ENCODE peak calls at places on chromosome 3, in nine cellular contexts. O, P, U, F, H, Q, X, E and G are unnamed samples.

GRCh38 chr3:155500429-155500828 is 206.9 kb upstream of the STRIT1 start:
- DNase-seq in O (no peak), P (no peak), U (no peak), F (no peak), H (peak; percentile 7), Q (no peak), X (no peak), E (no peak), G (no peak)

GRCh38 chr3:38036906-38037305 is 2.1 kb upstream of the DLEC1 start:
- DNase-seq in O (no peak), P (no peak), U (no peak), F (no peak), H (no peak), Q (no peak), X (no peak), E (no peak), G (peak; percentile 50)

GRCh38 chr3:18223591-18224338 is 201.4 kb downstream of the SATB1 start:
- DNase-seq in O (no peak), P (no peak), U (no peak), F (no peak), H (no peak), Q (no peak), X (peak; percentile 16), E (no peak), G (no peak)

GRCh38 chr3:45549961-45550360 is 44.6 kb upstream of the LIMD1 start:
- DNase-seq in O (no peak), P (no peak), U (no peak), F (no peak), H (no peak), Q (no peak), X (no peak), E (no peak), G (no peak)

GRCh38 chr3:140595295-140595694 is 82.6 kb upstream of the TRIM42 start:
- DNase-seq in O (no peak), P (no peak), U (no peak), F (peak; percentile 87), H (no peak), Q (no peak), X (no peak), E (no peak), G (no peak)

GRCh38 chr3:185959609-185960517 is 22.0 kb upstream of the TRA2B start:
- DNase-seq in O (no peak), P (no peak), U (peak; percentile 39), F (peak; percentile 88), H (peak; percentile 81), Q (no peak), X (no peak), E (no peak), G (no peak)

GRCh38 chr3:48502728-48503168 is 1.2 kb downstream of the SHISA5 start:
- DNase-seq in O (no peak), P (no peak), U (no peak), F (no peak), H (peak; percentile 32), Q (no peak), X (no peak), E (peak; percentile 30), G (peak; percentile 39)

GRCh38 chr3:24002129-24002528 is 57.0 kb downstream of the NR1D2 start:
- DNase-seq in O (no peak), P (no peak), U (no peak), F (no peak), H (no peak), Q (no peak), X (no peak), E (no peak), G (no peak)

GRCh38 chr3:65018801-65019200 is 331.0 kb upstream of the ADAMTS9 start:
- DNase-seq in O (no peak), P (no peak), U (no peak), F (no peak), H (no peak), Q (no peak), X (no peak), E (no peak), G (no peak)

GRCh38 chr3:140167600-140168281 is 232.8 kb downstream of the CLSTN2 start:
- DNase-seq in O (no peak), P (no peak), U (no peak), F (peak; percentile 15), H (no peak), Q (no peak), X (no peak), E (no peak), G (no peak)

GRCh38 chr3:65678480-65678879 is 360.2 kb downstream of the MAGI1 start:
- DNase-seq in O (no peak), P (no peak), U (no peak), F (no peak), H (no peak), Q (no peak), X (no peak), E (no peak), G (no peak)

GRCh38 chr3:149199474-149199873 is 22.2 kb downstream of the CP start:
- DNase-seq in O (no peak), P (no peak), U (no peak), F (peak; percentile 37), H (no peak), Q (peak; percentile 16), X (no peak), E (no peak), G (no peak)

GRCh38 chr3:64763980-64764379 is 76.2 kb upstream of the ADAMTS9 start:
- DNase-seq in O (no peak), P (no peak), U (no peak), F (no peak), H (no peak), Q (no peak), X (no peak), E (no peak), G (no peak)

GRCh38 chr3:71701251-71701650 is 24.0 kb downstream of the EIF4E3 start:
- DNase-seq in O (no peak), P (no peak), U (no peak), F (no peak), H (no peak), Q (no peak), X (no peak), E (no peak), G (no peak)

GRCh38 chr3:69406156-69406555 is 20.3 kb upstream of the FRMD4B start:
- DNase-seq in O (no peak), P (no peak), U (no peak), F (peak; percentile 40), H (peak; percentile 30), Q (no peak), X (no peak), E (no peak), G (no peak)

GRCh38 chr3:42852443-42852842 is 23.2 kb downstream of the CYP8B1 start:
- DNase-seq in O (no peak), P (no peak), U (no peak), F (peak; percentile 45), H (peak; percentile 37), Q (no peak), X (no peak), E (no peak), G (no peak)

GRCh38 chr3:68854170-68854569 is 78.2 kb downstream of the TAFA4 start:
- DNase-seq in O (no peak), P (no peak), U (no peak), F (no peak), H (no peak), Q (no peak), X (no peak), E (no peak), G (no peak)

GRCh38 chr3:37662708-37663107 is 199.0 kb upstream of the CTDSPL start:
- DNase-seq in O (no peak), P (no peak), U (no peak), F (no peak), H (no peak), Q (no peak), X (no peak), E (no peak), G (no peak)

GRCh38 chr3:63096248-63097058 is 181.7 kb upstream of the SYNPR start:
- DNase-seq in O (no peak), P (no peak), U (no peak), F (no peak), H (no peak), Q (no peak), X (no peak), E (no peak), G (no peak)

GRCh38 chr3:108329508-108329907 is 33.2 kb downstream of the HHLA2 start:
- DNase-seq in O (no peak), P (no peak), U (no peak), F (no peak), H (no peak), Q (no peak), X (no peak), E (no peak), G (no peak)

GRCh38 chr3:149536429-149536828 is 61.9 kb downstream of the TM4SF4 start:
- DNase-seq in O (no peak), P (no peak), U (no peak), F (peak; percentile 56), H (peak; percentile 60), Q (no peak), X (no peak), E (no peak), G (peak; percentile 82)

GRCh38 chr3:2343031-2343682 is 244.5 kb downstream of the CNTN4 start:
- DNase-seq in O (no peak), P (no peak), U (no peak), F (no peak), H (no peak), Q (no peak), X (no peak), E (no peak), G (no peak)

GRCh38 chr3:111311126-111311525 is 230.9 kb upstream of the CD96 start:
- DNase-seq in O (no peak), P (no peak), U (no peak), F (no peak), H (no peak), Q (no peak), X (no peak), E (no peak), G (no peak)

GRCh38 chr3:65173841-65174240 is 486.0 kb upstream of the ADAMTS9 start:
- DNase-seq in O (no peak), P (no peak), U (no peak), F (peak; percentile 28), H (peak; percentile 30), Q (no peak), X (no peak), E (no peak), G (no peak)

GRCh38 chr3:24829011-24829581 is 334.4 kb upstream of the THRB start:
- DNase-seq in O (peak; percentile 30), P (no peak), U (no peak), F (no peak), H (peak; percentile 28), Q (peak; percentile 33), X (peak; percentile 1), E (peak; percentile 93), G (peak; percentile 53)

GRCh38 chr3:101466465-101467309 is 46.3 kb downstream of the SENP7 start:
- DNase-seq in O (no peak), P (peak; percentile 60), U (no peak), F (no peak), H (no peak), Q (no peak), X (peak; percentile 7), E (no peak), G (peak; percentile 86)

GRCh38 chr3:157542711-157543485 is 39.7 kb upstream of the VEPH1 start:
- DNase-seq in O (no peak), P (no peak), U (no peak), F (peak; percentile 78), H (peak; percentile 89), Q (no peak), X (no peak), E (no peak), G (peak; percentile 68)

GRCh38 chr3:9308298-9308990 is 54.4 kb upstream of the THUMPD3 start:
- DNase-seq in O (no peak), P (no peak), U (no peak), F (no peak), H (no peak), Q (no peak), X (no peak), E (no peak), G (no peak)

GRCh38 chr3:20022954-20023644 is 11.0 kb upstream of the PP2D1 start:
- DNase-seq in O (no peak), P (no peak), U (no peak), F (no peak), H (no peak), Q (no peak), X (no peak), E (no peak), G (no peak)

GRCh38 chr3:64214697-64215018 is 10.6 kb downstream of the PRICKLE2 start:
- DNase-seq in O (no peak), P (no peak), U (no peak), F (peak; percentile 62), H (peak; percentile 93), Q (no peak), X (no peak), E (no peak), G (no peak)

GRCh38 chr3:122578110-122578740 is 775 bp downstream of the PARP15 start:
- DNase-seq in O (no peak), P (no peak), U (no peak), F (no peak), H (peak; percentile 19), Q (no peak), X (no peak), E (no peak), G (no peak)